ENCODE peak calls at places on chromosomes 4 and X, in eight cellular contexts. U is brain microvascular endothelial cell, G is fibroblast of lung, Q is mammary epithelial cell, N is tibial nerve, S is adrenal gland, E is right lobe of liver, V is suprapubic skin. K is an unnamed sample.

GRCh38 chr4:80036306-80036705 is 36.7 kb downstream of the ANTXR2 start:
- DNase-seq in U (no peak), G (no peak), Q (no peak), N (no peak), S (no peak), E (no peak), V (peak), K (no peak)

GRCh38 chr4:106773106-106773905 is 262.8 kb downstream of the DKK2 start:
- DNase-seq in U (peak), G (peak), Q (peak), N (no peak), S (no peak), E (no peak), V (peak), K (no peak)

GRCh38 chrX:397575-397974 is 10.9 kb upstream of the PPP2R3B start:
- DNase-seq in U (peak), G (peak), Q (no peak), N (peak), S (no peak), E (no peak), V (no peak), K (peak)

GRCh38 chrX:37348237-37349130 is 680 bp upstream of the PRRG1 start:
- DNase-seq in U (no peak), G (peak), Q (no peak), N (no peak), S (no peak), E (no peak), V (no peak), K (no peak)

GRCh38 chrX:118350221-118350620 is 4.3 kb downstream of the WDR44 start:
- DNase-seq in U (no peak), G (peak), Q (no peak), N (no peak), S (no peak), E (no peak), V (no peak), K (no peak)

GRCh38 chr4:87950516-87950915 is 25.0 kb upstream of the SPP1 start:
- DNase-seq in U (no peak), G (no peak), Q (no peak), N (no peak), S (no peak), E (no peak), V (no peak), K (no peak)

GRCh38 chr4:142475663-142476062 is 370.4 kb downstream of the INPP4B start:
- DNase-seq in U (no peak), G (peak), Q (peak), N (no peak), S (no peak), E (no peak), V (no peak), K (no peak)

GRCh38 chrX:261167-261857 is 19.9 kb upstream of the PLCXD1 start:
- DNase-seq in U (peak), G (peak), Q (peak), N (no peak), S (no peak), E (no peak), V (peak), K (no peak)

GRCh38 chr4:6999172-7000086 is 43.7 kb upstream of the TADA2B start:
- DNase-seq in U (no peak), G (no peak), Q (peak), N (no peak), S (no peak), E (no peak), V (no peak), K (no peak)

GRCh38 chr4:185782523-185782922 is 29.5 kb downstream of the SORBS2 start:
- DNase-seq in U (peak), G (peak), Q (peak), N (no peak), S (no peak), E (no peak), V (no peak), K (no peak)

GRCh38 chrX:74250574-74250973 is 53.4 kb upstream of the ZCCHC13 start:
- DNase-seq in U (no peak), G (no peak), Q (no peak), N (no peak), S (no peak), E (no peak), V (no peak), K (no peak)

GRCh38 chr4:88897180-88897579 is 159.8 kb downstream of the FAM13A start:
- DNase-seq in U (no peak), G (peak), Q (peak), N (no peak), S (peak), E (no peak), V (no peak), K (no peak)

GRCh38 chrX:70262952-70263567 is 3.1 kb upstream of the P2RY4 start:
- DNase-seq in U (peak), G (peak), Q (peak), N (no peak), S (no peak), E (peak), V (no peak), K (peak)

GRCh38 chrX:124307253-124307907 is 25.1 kb upstream of the TEX13D start:
- DNase-seq in U (no peak), G (no peak), Q (no peak), N (no peak), S (no peak), E (no peak), V (no peak), K (no peak)

GRCh38 chr4:140098481-140099132 is 55.4 kb downstream of the MAML3 start:
- DNase-seq in U (no peak), G (peak), Q (peak), N (no peak), S (no peak), E (no peak), V (no peak), K (no peak)

GRCh38 chr4:147122697-147123472 is 177.2 kb upstream of the TTC29 start:
- DNase-seq in U (no peak), G (no peak), Q (no peak), N (no peak), S (no peak), E (no peak), V (no peak), K (no peak)

GRCh38 chr4:100067255-100067654 is 117.2 kb upstream of the H2AZ1 start:
- DNase-seq in U (no peak), G (no peak), Q (no peak), N (no peak), S (no peak), E (no peak), V (no peak), K (no peak)

GRCh38 chrX:153769865-153770605 is 6.0 kb downstream of the PLXNB3 start:
- DNase-seq in U (no peak), G (no peak), Q (no peak), N (no peak), S (no peak), E (peak), V (no peak), K (no peak)

GRCh38 chrX:13598877-13599276 is 29.5 kb downstream of the EGFL6 start:
- DNase-seq in U (no peak), G (no peak), Q (peak), N (no peak), S (no peak), E (no peak), V (no peak), K (no peak)

GRCh38 chrX:108020631-108021030 is 24.2 kb upstream of the VSIG1 start:
- DNase-seq in U (no peak), G (no peak), Q (peak), N (no peak), S (no peak), E (no peak), V (no peak), K (no peak)

GRCh38 chrX:108217877-108218276 is 126.3 kb downstream of the ATG4A start:
- DNase-seq in U (no peak), G (no peak), Q (no peak), N (no peak), S (no peak), E (no peak), V (no peak), K (no peak)

GRCh38 chrX:46574337-46574940 is 874 bp downstream of the CHST7 start:
- DNase-seq in U (no peak), G (peak), Q (peak), N (no peak), S (no peak), E (peak), V (no peak), K (no peak)
- TF ChIP-seq CTCF in U (no peak), G (no peak), Q (no peak), N (no peak), S (no peak), E (no peak), V (no peak), K (no peak)

GRCh38 chr4:158861281-158861680 is 92.5 kb downstream of the FNIP2 start:
- DNase-seq in U (no peak), G (no peak), Q (no peak), N (no peak), S (no peak), E (no peak), V (no peak), K (no peak)
- H3K4me3 ChIP-seq in U (no peak), G (no peak), Q (no peak), N (no peak), S (no peak), E (no peak), V (no peak), K (no peak)

GRCh38 chrX:20032201-20032600 is 41.3 kb upstream of the BCLAF3 start:
- DNase-seq in U (no peak), G (no peak), Q (no peak), N (no peak), S (no peak), E (no peak), V (no peak), K (no peak)

GRCh38 chrX:20042221-20042620 is 51.4 kb upstream of the BCLAF3 start:
- DNase-seq in U (no peak), G (peak), Q (no peak), N (no peak), S (no peak), E (no peak), V (no peak), K (no peak)

GRCh38 chrX:20038966-20039365 is 48.1 kb upstream of the BCLAF3 start:
- DNase-seq in U (no peak), G (no peak), Q (peak), N (no peak), S (no peak), E (no peak), V (no peak), K (no peak)

GRCh38 chrX:20037182-20037581 is 46.3 kb upstream of the BCLAF3 start:
- DNase-seq in U (no peak), G (no peak), Q (no peak), N (no peak), S (no peak), E (no peak), V (no peak), K (no peak)
- TF ChIP-seq CTCF in U (no peak), G (no peak), Q (no peak), N (no peak), S (no peak), E (no peak), V (no peak), K (no peak)

GRCh38 chr4:161936625-161937133 is 227.1 kb downstream of the FSTL5 start:
- DNase-seq in U (peak), G (peak), Q (peak), N (no peak), S (no peak), E (no peak), V (no peak), K (peak)
- H3K4me3 ChIP-seq in U (no peak), G (no peak), Q (no peak), N (no peak), S (no peak), E (no peak), V (no peak), K (no peak)

GRCh38 chrX:119948381-119948780 is 4.8 kb upstream of the NKAP start:
- DNase-seq in U (no peak), G (no peak), Q (no peak), N (no peak), S (no peak), E (no peak), V (no peak), K (no peak)
- TF ChIP-seq CTCF in U (no peak), G (no peak), Q (peak), N (no peak), S (no peak), E (peak), V (no peak), K (no peak)

GRCh38 chr4:20253799-20254409 is 2.2 kb downstream of the SLIT2 start:
- DNase-seq in U (no peak), G (peak), Q (no peak), N (no peak), S (peak), E (peak), V (peak), K (no peak)
- H3K4me3 ChIP-seq in U (peak), G (peak), Q (peak), N (peak), S (peak), E (peak), V (peak), K (peak)

GRCh38 chr4:1856071-1856919 is at the start of gene LETM1:
- DNase-seq in U (peak), G (peak), Q (peak), N (peak), S (peak), E (peak), V (peak), K (peak)
- TF ChIP-seq CTCF in U (no peak), G (no peak), Q (peak), N (no peak), S (no peak), E (no peak), V (no peak), K (no peak)

DNA sequence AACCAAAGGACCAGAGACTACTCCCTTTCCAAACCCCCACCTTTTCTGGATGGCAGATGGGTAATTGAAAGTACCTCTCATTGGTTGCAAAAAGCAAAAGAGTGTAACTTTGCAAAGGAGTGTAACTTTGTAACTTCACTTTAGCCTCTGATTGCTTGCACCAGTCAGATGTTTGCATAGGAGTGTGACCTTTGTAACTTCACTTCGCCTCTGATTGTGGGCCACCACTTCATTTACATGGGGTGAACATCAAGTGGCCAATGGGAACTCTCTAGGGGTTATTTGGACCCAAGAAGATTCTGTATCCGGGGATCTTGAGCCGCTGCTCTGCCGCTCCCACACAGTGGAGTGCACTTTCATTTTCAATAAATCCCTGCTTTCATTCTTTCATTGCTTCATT is 9.9 kb upstream of the SLC25A43 start:
- DNase-seq in U (no peak), G (no peak), Q (no peak), N (no peak), S (no peak), E (no peak), V (no peak), K (no peak)
- H3K4me3 ChIP-seq in U (no peak), G (no peak), Q (no peak), N (no peak), S (no peak), E (peak), V (no peak), K (no peak)

DNA sequence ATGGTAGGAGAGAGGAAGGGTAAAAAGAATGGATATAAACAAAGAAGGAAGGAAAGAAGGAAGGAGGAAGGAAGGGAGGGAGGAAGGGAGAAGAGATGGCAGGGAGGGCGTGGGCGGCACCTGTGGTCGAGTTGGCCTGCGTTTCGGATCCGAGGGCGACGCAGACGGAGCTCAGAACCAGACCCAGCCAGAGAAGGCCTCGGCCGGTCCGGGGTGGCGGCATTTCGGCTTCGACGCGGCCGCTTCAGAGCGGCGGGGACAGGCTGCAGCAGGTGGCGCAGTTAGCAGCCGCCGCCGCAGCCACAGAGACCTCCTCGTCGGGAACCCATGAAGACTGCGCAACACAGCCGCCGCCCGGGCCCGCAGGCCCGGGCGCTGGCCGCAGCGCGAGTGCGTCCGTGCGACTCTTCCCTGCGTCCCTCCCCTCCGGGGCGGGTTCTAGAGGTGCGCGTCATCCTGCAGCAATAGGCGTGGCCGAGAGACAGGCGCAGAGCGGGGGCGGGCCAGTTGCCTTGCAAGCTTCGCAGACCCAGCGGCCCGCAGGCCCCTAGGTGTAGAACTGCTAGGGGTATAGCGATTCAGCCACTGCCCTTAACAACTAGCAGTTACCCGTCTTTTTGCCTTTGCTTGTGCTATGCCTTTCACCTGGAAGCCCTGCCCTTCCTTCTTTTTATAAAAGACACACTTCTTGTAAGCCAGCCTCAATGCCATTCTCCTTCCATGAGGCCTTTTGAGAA is at the start of gene IDS:
- DNase-seq in U (peak), G (peak), Q (peak), N (peak), S (peak), E (peak), V (peak), K (no peak)
- TF ChIP-seq CTCF in U (no peak), G (no peak), Q (peak), N (no peak), S (no peak), E (no peak), V (no peak), K (no peak)

GRCh38 chr4:124432500-124432899 is 280.0 kb downstream of the ANKRD50 start:
- DNase-seq in U (peak), G (peak), Q (peak), N (no peak), S (no peak), E (no peak), V (no peak), K (no peak)

GRCh38 chr4:124428648-124429047 is 283.9 kb downstream of the ANKRD50 start:
- DNase-seq in U (no peak), G (no peak), Q (no peak), N (no peak), S (no peak), E (no peak), V (no peak), K (no peak)

GRCh38 chr4:124427095-124427767 is 285.3 kb downstream of the ANKRD50 start:
- DNase-seq in U (no peak), G (no peak), Q (no peak), N (peak), S (peak), E (peak), V (no peak), K (no peak)

GRCh38 chr4:124431663-124432192 is 280.8 kb downstream of the ANKRD50 start:
- DNase-seq in U (no peak), G (peak), Q (no peak), N (no peak), S (no peak), E (no peak), V (no peak), K (no peak)

GRCh38 chr4:124429746-124430250 is 282.7 kb downstream of the ANKRD50 start:
- DNase-seq in U (no peak), G (no peak), Q (no peak), N (no peak), S (no peak), E (no peak), V (no peak), K (no peak)
- H3K4me3 ChIP-seq in U (no peak), G (no peak), Q (no peak), N (no peak), S (no peak), E (no peak), V (no peak), K (no peak)